ENCODE peak calls at places on chromosomes 13 and 19, in seven cellular contexts. T is heart left ventricle, S is H1, W is GM23338, V is HFF-Myc, G is fibroblast of mammary gland, C is pancreas. J is an unnamed sample.

GRCh38 chr19:40619333-40620160 is 18.4 kb downstream of the LTBP4 start:
- DNase-seq in T (peak; percentile 49), S (no peak), W (no peak), V (no peak), G (no peak), C (no peak), J (no peak)

GRCh38 chr19:11111771-11112144 is 22.5 kb downstream of the LDLR start:
- DNase-seq in T (no peak), S (no peak), W (no peak), V (no peak), G (no peak), C (no peak), J (no peak)

GRCh38 chr19:36259211-36259610 is 44.3 kb downstream of the ZNF146 start:
- DNase-seq in T (no peak), S (no peak), W (no peak), V (no peak), G (no peak), C (no peak), J (no peak)

GRCh38 chr13:48222358-48223015 is 10.5 kb upstream of the ITM2B start:
- DNase-seq in T (peak; percentile 25), S (no peak), W (no peak), V (no peak), G (peak; percentile 76), C (no peak), J (no peak)

GRCh38 chr19:14371321-14371821 is 9.9 kb upstream of the ADGRE5 start:
- DNase-seq in T (no peak), S (no peak), W (no peak), V (no peak), G (no peak), C (no peak), J (no peak)

GRCh38 chr19:4449022-4449825 is 8.4 kb downstream of the UBXN6 start:
- DNase-seq in T (peak; percentile 81), S (no peak), W (no peak), V (no peak), G (peak; percentile 43), C (peak; percentile 71), J (no peak)

GRCh38 chr13:46010148-46010547 is 42.4 kb downstream of the ZC3H13 start:
- DNase-seq in T (no peak), S (no peak), W (peak; percentile 49), V (no peak), G (peak; percentile 17), C (no peak), J (no peak)

GRCh38 chr19:9075064-9075964 is 11.5 kb upstream of the OR1M1 start:
- DNase-seq in T (peak; percentile 53), S (peak; percentile 71), W (peak; percentile 67), V (peak; percentile 54), G (peak; percentile 89), C (peak; percentile 68), J (no peak)

GRCh38 chr13:110062777-110063442 is 244.0 kb downstream of the COL4A1 start:
- DNase-seq in T (no peak), S (no peak), W (no peak), V (no peak), G (no peak), C (no peak), J (no peak)

GRCh38 chr13:79353698-79354097 is 52.4 kb downstream of the RBM26 start:
- DNase-seq in T (no peak), S (no peak), W (no peak), V (no peak), G (no peak), C (no peak), J (no peak)

GRCh38 chr19:1494115-1494815 is 3.3 kb downstream of the REEP6 start:
- DNase-seq in T (no peak), S (no peak), W (no peak), V (no peak), G (no peak), C (no peak), J (no peak)

GRCh38 chr19:1491849-1492170 is 829 bp downstream of the REEP6 start:
- DNase-seq in T (no peak), S (no peak), W (no peak), V (no peak), G (no peak), C (no peak), J (no peak)

GRCh38 chr19:1491114-1491848 is at the start of gene REEP6:
- DNase-seq in T (no peak), S (no peak), W (no peak), V (no peak), G (no peak), C (no peak), J (no peak)

GRCh38 chr19:1490311-1491113 is at the start of gene PCSK4:
- DNase-seq in T (peak; percentile 99), S (peak; percentile 97), W (peak; percentile 99), V (peak; percentile 96), G (peak; percentile 98), C (peak; percentile 96), J (peak; percentile 98)

DNA sequence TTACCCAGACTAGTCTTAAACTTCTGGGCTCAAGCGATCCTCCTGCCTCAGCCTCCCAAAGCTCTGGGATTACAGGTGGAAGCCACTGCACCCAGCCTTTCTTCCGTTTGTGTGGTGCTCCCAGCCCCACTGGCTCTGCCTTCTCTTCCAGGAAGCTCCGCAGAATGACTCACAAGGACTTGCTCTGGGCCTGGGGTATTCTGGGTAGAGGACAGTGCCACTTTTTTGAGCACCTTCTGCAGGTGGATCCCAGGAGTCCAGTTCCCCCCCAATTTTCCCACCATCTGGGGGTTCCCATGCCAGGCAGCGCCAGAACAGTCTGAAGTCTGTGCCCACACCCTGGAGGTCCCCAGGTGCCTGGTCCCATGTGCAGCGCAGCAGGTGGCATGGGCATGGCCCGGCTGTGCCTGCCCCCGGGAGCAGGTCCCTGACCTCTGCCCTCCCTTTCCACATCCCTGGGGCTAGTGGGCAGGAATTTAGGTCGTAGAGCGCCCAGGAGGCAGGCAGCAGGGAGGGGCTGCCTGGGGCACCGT is 1.6 kb downstream of the REEP6 start:
- DNase-seq in T (no peak), S (no peak), W (no peak), V (no peak), G (no peak), C (peak; percentile 63), J (no peak)
- TF ChIP-seq CTCF in T (no peak), S (no peak), W (no peak), V (no peak), G (no peak), C (no peak), J (no peak)

DNA sequence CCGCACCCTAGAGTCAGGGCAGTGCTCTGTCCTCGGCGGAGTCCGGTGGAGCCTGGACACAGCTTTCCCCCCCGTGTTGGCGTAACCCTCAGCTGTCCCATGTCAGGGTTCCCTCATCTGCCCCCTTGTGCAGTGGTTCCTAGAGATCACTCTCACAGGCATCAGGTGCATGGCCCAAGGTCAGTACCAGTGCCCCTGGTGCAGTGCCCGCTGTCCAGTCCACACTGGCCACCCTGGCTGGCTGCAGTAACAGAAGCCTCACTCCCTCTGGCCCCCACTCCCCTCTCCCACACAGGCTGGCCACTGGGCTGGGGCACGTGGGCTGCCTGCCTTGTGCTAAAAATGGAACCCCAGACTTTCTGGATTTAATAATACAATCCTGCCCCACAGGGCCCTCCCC is 49.6 kb upstream of the C1QTNF9B start:
- DNase-seq in T (no peak), S (no peak), W (no peak), V (no peak), G (no peak), C (no peak), J (no peak)
- TF ChIP-seq CTCF in T (no peak), S (no peak), W (no peak), V (no peak), G (no peak), C (no peak), J (no peak)

DNA sequence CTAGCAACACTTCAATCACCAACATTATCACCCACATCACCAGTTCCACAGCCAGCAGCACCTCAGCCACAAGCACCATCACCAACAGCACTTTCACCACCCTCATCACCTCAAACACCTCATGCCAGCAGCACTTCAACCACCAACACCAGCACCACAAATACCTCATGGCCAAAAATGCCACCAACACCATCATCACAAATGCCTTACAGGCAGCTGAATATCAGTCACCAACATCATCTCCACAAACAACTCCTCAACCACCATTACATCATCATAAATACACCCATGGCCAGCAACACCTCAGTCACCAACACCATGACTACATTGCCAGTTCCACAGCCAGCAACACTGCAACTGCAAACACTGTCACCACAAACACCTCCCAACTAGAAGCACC is 10.4 kb downstream of the FCER2 start:
- DNase-seq in T (no peak), S (no peak), W (no peak), V (no peak), G (no peak), C (no peak), J (no peak)
- TF ChIP-seq CTCF in T (no peak), S (no peak), W (no peak), V (no peak), G (no peak), C (no peak), J (no peak)

DNA sequence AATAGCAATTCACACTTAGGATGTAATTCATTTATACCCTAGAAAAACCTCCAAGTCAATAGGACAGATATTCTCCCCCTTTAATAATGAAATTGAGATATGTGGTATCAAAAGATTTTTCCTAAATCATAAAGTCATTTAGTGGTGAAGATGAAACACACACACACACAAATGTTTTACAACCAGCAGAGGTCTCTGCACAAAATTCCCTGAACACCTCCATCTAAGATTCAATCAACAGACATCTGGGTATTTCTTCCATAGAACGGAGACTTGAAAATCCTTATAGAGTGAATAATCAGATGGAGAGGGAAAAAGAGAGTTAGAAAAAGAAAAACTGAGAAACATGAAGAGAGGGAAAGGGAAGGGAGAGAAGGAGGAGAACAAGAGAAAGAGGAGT is 52.8 kb downstream of the MYCBP2 start:
- DNase-seq in T (no peak), S (no peak), W (no peak), V (no peak), G (no peak), C (no peak), J (no peak)
- TF ChIP-seq CTCF in T (peak; percentile 36), S (no peak), W (no peak), V (no peak), G (no peak), C (no peak), J (no peak)

J was measured in neural crest cell.